ENCODE peak calls at places on chromosome 17, in four cellular contexts. C is HepG2, M is T-helper 17 cell, D is prostate gland. U is an unnamed sample.

GRCh38 chr17:2173005-2173404 is 118.1 kb downstream of the HIC1 start:
- DNase-seq in M (no peak), D (no peak), C (no peak), U (no peak)

GRCh38 chr17:74738051-74738996 is 1.3 kb downstream of the RAB37 start:
- DNase-seq in C (peak), D (no peak), M (peak), U (peak)

GRCh38 chr17:46772013-46772878 is 46.2 kb downstream of the WNT3 start:
- DNase-seq in C (peak), M (no peak), D (no peak), U (no peak)

GRCh38 chr17:29138184-29138955 is 41.8 kb downstream of the MYO18A start:
- DNase-seq in C (no peak), M (no peak), D (no peak), U (no peak)

GRCh38 chr17:10118788-10119130 is 79.6 kb downstream of the GAS7 start:
- DNase-seq in C (no peak), M (no peak), D (no peak), U (no peak)

GRCh38 chr17:47201168-47201567 is 8.0 kb upstream of the MYL4 start:
- DNase-seq in D (no peak), C (no peak), M (no peak), U (no peak)

GRCh38 chr17:3695723-3696411 is at the start of gene P2RX5:
- DNase-seq in C (no peak), D (no peak), M (peak), U (no peak)

GRCh38 chr17:7064248-7064647 is 15.8 kb downstream of the CLEC10A start:
- DNase-seq in M (no peak), D (no peak), C (no peak), U (no peak)

GRCh38 chr17:83091257-83092141 is 12.1 kb downstream of the METRNL start:
- DNase-seq in D (peak), C (peak), M (no peak), U (no peak)

GRCh38 chr17:48835971-48836370 is 5.1 kb downstream of the CALCOCO2 start:
- DNase-seq in M (no peak), D (peak), C (no peak), U (no peak)

GRCh38 chr17:34997355-34997862 is 17.1 kb downstream of the LIG3 start:
- DNase-seq in M (no peak), D (peak), C (no peak), U (no peak)

GRCh38 chr17:70872194-70872593 is 702.9 kb downstream of the KCNJ2 start:
- DNase-seq in D (no peak), M (no peak), C (no peak), U (no peak)

GRCh38 chr17:35372846-35373531 is 432 bp downstream of the SLFN11 start:
- DNase-seq in C (no peak), M (peak), D (peak), U (no peak)